ENCODE peak calls at places on chromosomes 6 and 20, in nine cellular contexts. One of them, this sample, is unnamed.

GRCh38 chr6:49915035-49915434 is 48.7 kb upstream of the CRISP1 start:
- DNase-seq in choroid plexus epithelial cell: no peak
- DNase-seq in right lobe of liver: no peak
- DNase-seq in upper lobe of right lung: no peak
- DNase-seq in pancreas: no peak
- DNase-seq in B cell: no peak
- DNase-seq in cardiac fibroblast: no peak
- DNase-seq in cardiac muscle cell: peak; percentile 87
- DNase-seq in IMR-90: no peak
- DNase-seq in this sample: no peak

GRCh38 chr6:65935412-65935811 is 228.4 kb upstream of the EYS start:
- DNase-seq in choroid plexus epithelial cell: no peak
- DNase-seq in right lobe of liver: no peak
- DNase-seq in upper lobe of right lung: no peak
- DNase-seq in pancreas: no peak
- DNase-seq in B cell: no peak
- DNase-seq in cardiac fibroblast: no peak
- DNase-seq in cardiac muscle cell: no peak
- DNase-seq in IMR-90: no peak
- DNase-seq in this sample: no peak

GRCh38 chr6:137497722-137498463 is 3.7 kb upstream of the OLIG3 start:
- DNase-seq in choroid plexus epithelial cell: no peak
- DNase-seq in right lobe of liver: no peak
- DNase-seq in upper lobe of right lung: no peak
- DNase-seq in pancreas: no peak
- DNase-seq in B cell: peak; percentile 58
- DNase-seq in cardiac fibroblast: no peak
- DNase-seq in cardiac muscle cell: peak; percentile 35
- DNase-seq in IMR-90: no peak
- DNase-seq in this sample: no peak

GRCh38 chr6:46486186-46486585 is 5.1 kb downstream of the RCAN2 start:
- DNase-seq in choroid plexus epithelial cell: no peak
- DNase-seq in right lobe of liver: no peak
- DNase-seq in upper lobe of right lung: no peak
- DNase-seq in pancreas: no peak
- DNase-seq in B cell: no peak
- DNase-seq in cardiac fibroblast: no peak
- DNase-seq in cardiac muscle cell: no peak
- DNase-seq in IMR-90: no peak
- DNase-seq in this sample: no peak

GRCh38 chr6:112571486-112571885 is 224.4 kb downstream of the RFPL4B start:
- DNase-seq in choroid plexus epithelial cell: peak; percentile 61
- DNase-seq in right lobe of liver: no peak
- DNase-seq in upper lobe of right lung: no peak
- DNase-seq in pancreas: no peak
- DNase-seq in B cell: no peak
- DNase-seq in cardiac fibroblast: peak; percentile 32
- DNase-seq in cardiac muscle cell: no peak
- DNase-seq in IMR-90: peak; percentile 72
- DNase-seq in this sample: no peak

GRCh38 chr6:15317934-15318902 is 72.3 kb downstream of the JARID2 start:
- DNase-seq in choroid plexus epithelial cell: peak; percentile 29
- DNase-seq in right lobe of liver: no peak
- DNase-seq in upper lobe of right lung: no peak
- DNase-seq in pancreas: no peak
- DNase-seq in B cell: no peak
- DNase-seq in cardiac fibroblast: no peak
- DNase-seq in cardiac muscle cell: peak; percentile 60
- DNase-seq in IMR-90: peak; percentile 48
- DNase-seq in this sample: no peak

GRCh38 chr20:62827323-62828050 is 10.6 kb downstream of the COL9A3 start:
- DNase-seq in choroid plexus epithelial cell: no peak
- DNase-seq in right lobe of liver: no peak
- DNase-seq in upper lobe of right lung: no peak
- DNase-seq in pancreas: no peak
- DNase-seq in B cell: peak; percentile 22
- DNase-seq in cardiac fibroblast: no peak
- DNase-seq in cardiac muscle cell: no peak
- DNase-seq in IMR-90: no peak
- DNase-seq in this sample: no peak

GRCh38 chr20:2151805-2152727 is 50.4 kb downstream of the STK35 start:
- DNase-seq in choroid plexus epithelial cell: peak; percentile 51
- DNase-seq in right lobe of liver: no peak
- DNase-seq in upper lobe of right lung: no peak
- DNase-seq in pancreas: no peak
- DNase-seq in B cell: no peak
- DNase-seq in cardiac fibroblast: peak; percentile 61
- DNase-seq in cardiac muscle cell: peak; percentile 9
- DNase-seq in IMR-90: peak; percentile 64
- DNase-seq in this sample: no peak

GRCh38 chr6:28947831-28948270 is 24.1 kb upstream of the TRIM27 start:
- DNase-seq in choroid plexus epithelial cell: no peak
- DNase-seq in right lobe of liver: no peak
- DNase-seq in upper lobe of right lung: no peak
- DNase-seq in pancreas: no peak
- DNase-seq in B cell: no peak
- DNase-seq in cardiac fibroblast: no peak
- DNase-seq in cardiac muscle cell: no peak
- DNase-seq in IMR-90: peak; percentile 59
- DNase-seq in this sample: no peak

GRCh38 chr6:52074155-52074554 is 13.3 kb downstream of the PKHD1 start:
- DNase-seq in choroid plexus epithelial cell: no peak
- DNase-seq in right lobe of liver: no peak
- DNase-seq in upper lobe of right lung: no peak
- DNase-seq in pancreas: no peak
- DNase-seq in B cell: no peak
- DNase-seq in cardiac fibroblast: no peak
- DNase-seq in cardiac muscle cell: no peak
- DNase-seq in IMR-90: no peak
- DNase-seq in this sample: no peak

GRCh38 chr6:22149081-22149480 is 147.8 kb downstream of the PRL start:
- DNase-seq in choroid plexus epithelial cell: no peak
- DNase-seq in right lobe of liver: no peak
- DNase-seq in upper lobe of right lung: no peak
- DNase-seq in pancreas: no peak
- DNase-seq in B cell: no peak
- DNase-seq in cardiac fibroblast: no peak
- DNase-seq in cardiac muscle cell: no peak
- DNase-seq in IMR-90: no peak
- DNase-seq in this sample: no peak

GRCh38 chr20:58555078-58555765 is 40.0 kb upstream of the APCDD1L start:
- DNase-seq in choroid plexus epithelial cell: peak; percentile 65
- DNase-seq in right lobe of liver: no peak
- DNase-seq in upper lobe of right lung: no peak
- DNase-seq in pancreas: no peak
- DNase-seq in B cell: no peak
- DNase-seq in cardiac fibroblast: peak; percentile 62
- DNase-seq in cardiac muscle cell: no peak
- DNase-seq in IMR-90: peak; percentile 89
- DNase-seq in this sample: no peak
- TF ChIP-seq CTCF in choroid plexus epithelial cell: no peak
- TF ChIP-seq CTCF in right lobe of liver: no peak
- TF ChIP-seq CTCF in upper lobe of right lung: no peak
- TF ChIP-seq CTCF in pancreas: no peak
- TF ChIP-seq CTCF in B cell: no peak
- TF ChIP-seq CTCF in cardiac fibroblast: no peak
- TF ChIP-seq CTCF in cardiac muscle cell: no peak
- TF ChIP-seq CTCF in IMR-90: no peak
- TF ChIP-seq CTCF in this sample: no peak

DNA sequence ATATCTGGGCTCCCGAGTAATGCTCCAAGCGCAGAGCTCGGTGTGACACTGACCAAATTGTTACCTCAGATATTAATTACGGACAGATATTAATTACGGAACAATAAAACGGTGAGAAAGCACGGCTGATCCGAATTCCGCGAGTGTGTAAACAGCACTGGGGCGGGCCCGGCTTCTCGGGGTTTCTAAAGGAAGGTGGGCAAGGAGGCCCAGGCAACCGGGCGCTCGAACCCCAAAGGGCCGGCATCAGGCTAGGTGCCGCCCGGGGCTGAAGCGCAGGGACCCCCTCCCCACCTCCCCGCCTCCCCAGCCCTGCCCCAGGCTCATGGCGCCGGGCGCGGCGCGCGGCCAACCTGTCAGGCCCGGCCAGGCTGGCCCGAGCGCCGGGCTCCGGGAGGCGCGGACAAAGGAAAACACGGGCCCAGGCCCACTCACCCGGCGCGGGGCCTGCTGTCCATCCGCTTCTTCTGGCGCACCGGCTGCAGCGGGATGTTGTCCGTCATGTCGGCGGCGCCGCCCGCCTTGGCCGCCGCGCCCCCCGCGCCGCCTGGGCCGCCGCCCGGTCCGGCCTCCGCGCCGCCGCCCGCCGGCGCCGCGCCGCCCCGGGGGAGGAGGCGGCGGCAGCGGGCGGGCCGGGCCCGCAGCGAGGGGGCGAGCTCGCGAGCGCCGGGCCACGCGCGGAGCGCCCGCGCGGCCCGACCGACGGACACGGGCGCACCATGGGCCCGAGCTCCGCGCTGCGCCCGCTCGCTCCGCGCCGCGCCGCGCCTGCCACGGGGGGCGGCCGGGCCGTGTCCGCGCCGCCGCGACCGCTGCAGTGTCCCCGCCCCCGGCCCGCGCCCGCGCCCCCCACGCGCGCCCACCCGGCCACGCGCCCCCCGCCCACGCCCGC is at the start of gene ATP9A:
- DNase-seq in choroid plexus epithelial cell: peak; percentile 36
- DNase-seq in right lobe of liver: peak; percentile 55
- DNase-seq in upper lobe of right lung: peak; percentile 73
- DNase-seq in pancreas: peak; percentile 48
- DNase-seq in B cell: peak; percentile 45
- DNase-seq in cardiac fibroblast: peak; percentile 41
- DNase-seq in cardiac muscle cell: peak; percentile 67
- DNase-seq in IMR-90: peak; percentile 31
- DNase-seq in this sample: peak; percentile 38
- TF ChIP-seq CTCF in choroid plexus epithelial cell: no peak
- TF ChIP-seq CTCF in right lobe of liver: no peak
- TF ChIP-seq CTCF in upper lobe of right lung: no peak
- TF ChIP-seq CTCF in pancreas: no peak
- TF ChIP-seq CTCF in B cell: no peak
- TF ChIP-seq CTCF in cardiac fibroblast: no peak
- TF ChIP-seq CTCF in cardiac muscle cell: no peak
- TF ChIP-seq CTCF in IMR-90: no peak
- TF ChIP-seq CTCF in this sample: peak; percentile 21

DNA sequence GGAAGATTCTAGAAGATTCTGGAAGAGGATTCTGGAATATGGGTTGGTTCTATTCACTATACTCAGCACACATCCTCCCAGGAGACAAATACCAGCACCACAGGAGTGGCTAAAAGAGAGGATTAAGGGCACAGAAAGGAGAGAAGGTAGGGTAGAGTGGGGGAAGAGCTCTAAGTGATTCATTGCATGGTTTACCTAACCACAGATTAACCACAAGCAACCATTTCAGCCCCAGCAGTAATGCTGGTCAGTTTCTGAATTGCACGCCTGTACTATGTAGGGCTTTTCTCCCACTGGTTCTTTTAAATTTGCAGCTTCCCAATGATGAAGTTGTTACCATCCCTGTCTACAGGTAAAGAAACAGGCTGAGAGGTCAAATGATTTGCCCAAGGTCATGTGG is 192.7 kb upstream of the PMEPA1 start:
- DNase-seq in choroid plexus epithelial cell: peak; percentile 75
- DNase-seq in right lobe of liver: no peak
- DNase-seq in upper lobe of right lung: no peak
- DNase-seq in pancreas: no peak
- DNase-seq in B cell: no peak
- DNase-seq in cardiac fibroblast: peak; percentile 7
- DNase-seq in cardiac muscle cell: no peak
- DNase-seq in IMR-90: peak; percentile 16
- DNase-seq in this sample: no peak
- TF ChIP-seq CTCF in choroid plexus epithelial cell: peak; percentile 40
- TF ChIP-seq CTCF in right lobe of liver: no peak
- TF ChIP-seq CTCF in upper lobe of right lung: no peak
- TF ChIP-seq CTCF in pancreas: no peak
- TF ChIP-seq CTCF in B cell: no peak
- TF ChIP-seq CTCF in cardiac fibroblast: no peak
- TF ChIP-seq CTCF in cardiac muscle cell: no peak
- TF ChIP-seq CTCF in IMR-90: no peak
- TF ChIP-seq CTCF in this sample: no peak

DNA sequence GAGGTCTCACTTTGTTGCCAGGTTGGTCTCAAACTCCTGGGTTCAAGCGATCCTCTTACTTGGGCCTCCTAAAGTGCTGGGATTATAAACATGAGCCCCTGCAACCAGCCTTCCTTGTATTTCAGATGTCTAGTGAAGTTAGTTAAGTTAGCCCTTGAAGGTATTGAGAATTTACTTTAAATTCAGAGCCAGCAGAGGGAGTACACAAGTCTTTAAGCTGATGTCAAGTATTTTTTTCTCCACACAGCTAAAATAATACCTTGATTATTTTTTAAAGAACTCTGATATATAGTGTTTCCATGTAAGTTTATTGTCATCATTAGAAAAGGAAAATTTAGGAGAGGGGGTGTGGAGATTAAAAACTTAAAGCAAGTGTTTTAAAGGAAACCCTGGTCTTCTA is 9.8 kb downstream of the FOXO3 start:
- DNase-seq in choroid plexus epithelial cell: peak; percentile 56
- DNase-seq in right lobe of liver: no peak
- DNase-seq in upper lobe of right lung: no peak
- DNase-seq in pancreas: no peak
- DNase-seq in B cell: no peak
- DNase-seq in cardiac fibroblast: peak; percentile 42
- DNase-seq in cardiac muscle cell: no peak
- DNase-seq in IMR-90: peak; percentile 32
- DNase-seq in this sample: no peak
- TF ChIP-seq CTCF in choroid plexus epithelial cell: no peak
- TF ChIP-seq CTCF in right lobe of liver: no peak
- TF ChIP-seq CTCF in upper lobe of right lung: no peak
- TF ChIP-seq CTCF in pancreas: no peak
- TF ChIP-seq CTCF in B cell: no peak
- TF ChIP-seq CTCF in cardiac fibroblast: no peak
- TF ChIP-seq CTCF in cardiac muscle cell: peak; percentile 12
- TF ChIP-seq CTCF in IMR-90: peak; percentile 24
- TF ChIP-seq CTCF in this sample: no peak

GRCh38 chr20:44050925-44051660 is 135.9 kb downstream of the JPH2 start:
- DNase-seq in choroid plexus epithelial cell: no peak
- DNase-seq in right lobe of liver: peak; percentile 34
- DNase-seq in upper lobe of right lung: peak; percentile 54
- DNase-seq in pancreas: no peak
- DNase-seq in B cell: no peak
- DNase-seq in cardiac fibroblast: no peak
- DNase-seq in cardiac muscle cell: no peak
- DNase-seq in IMR-90: no peak
- DNase-seq in this sample: no peak

GRCh38 chr20:44050327-44050726 is 135.7 kb downstream of the TOX2 start:
- DNase-seq in choroid plexus epithelial cell: no peak
- DNase-seq in right lobe of liver: no peak
- DNase-seq in upper lobe of right lung: no peak
- DNase-seq in pancreas: no peak
- DNase-seq in B cell: no peak
- DNase-seq in cardiac fibroblast: no peak
- DNase-seq in cardiac muscle cell: no peak
- DNase-seq in IMR-90: no peak
- DNase-seq in this sample: no peak

GRCh38 chr20:44053046-44053445 is 133.9 kb downstream of the JPH2 start:
- DNase-seq in choroid plexus epithelial cell: no peak
- DNase-seq in right lobe of liver: peak; percentile 18
- DNase-seq in upper lobe of right lung: peak; percentile 27
- DNase-seq in pancreas: no peak
- DNase-seq in B cell: no peak
- DNase-seq in cardiac fibroblast: no peak
- DNase-seq in cardiac muscle cell: no peak
- DNase-seq in IMR-90: no peak
- DNase-seq in this sample: no peak

GRCh38 chr20:44052166-44052565 is 134.8 kb downstream of the JPH2 start:
- DNase-seq in choroid plexus epithelial cell: no peak
- DNase-seq in right lobe of liver: peak; percentile 16
- DNase-seq in upper lobe of right lung: peak; percentile 50
- DNase-seq in pancreas: no peak
- DNase-seq in B cell: no peak
- DNase-seq in cardiac fibroblast: no peak
- DNase-seq in cardiac muscle cell: no peak
- DNase-seq in IMR-90: no peak
- DNase-seq in this sample: no peak

GRCh38 chr20:44051661-44052000 is 135.4 kb downstream of the JPH2 start:
- DNase-seq in choroid plexus epithelial cell: no peak
- DNase-seq in right lobe of liver: no peak
- DNase-seq in upper lobe of right lung: peak; percentile 51
- DNase-seq in pancreas: no peak
- DNase-seq in B cell: no peak
- DNase-seq in cardiac fibroblast: no peak
- DNase-seq in cardiac muscle cell: no peak
- DNase-seq in IMR-90: no peak
- DNase-seq in this sample: no peak
- TF ChIP-seq CTCF in choroid plexus epithelial cell: no peak
- TF ChIP-seq CTCF in right lobe of liver: no peak
- TF ChIP-seq CTCF in upper lobe of right lung: no peak
- TF ChIP-seq CTCF in pancreas: no peak
- TF ChIP-seq CTCF in B cell: no peak
- TF ChIP-seq CTCF in cardiac fibroblast: no peak
- TF ChIP-seq CTCF in cardiac muscle cell: no peak
- TF ChIP-seq CTCF in IMR-90: no peak
- TF ChIP-seq CTCF in this sample: no peak